ENCODE peak calls at places on chromosomes 7 and 10, in seven cellular contexts. N is GM23338; W is HCT116; K is cardiac muscle cell; R is heart right ventricle; B is CD8-positive, alpha-beta T cell; F is fibroblast of pulmonary artery. U is an unnamed sample.

GRCh38 chr10:117921421-117921820 is 125.3 kb downstream of the RAB11FIP2 start:
- DNase-seq in W (no peak), N (no peak), F (no peak), R (no peak), K (no peak), B (no peak), U (no peak)

GRCh38 chr10:60048146-60048545 is 141.8 kb upstream of the CCDC6 start:
- DNase-seq in B (no peak), F (peak; percentile 52), K (peak; percentile 60), N (peak; percentile 92), R (no peak), W (peak; percentile 18), U (peak; percentile 45)

GRCh38 chr7:106041140-106041717 is 70.9 kb downstream of the SYPL1 start:
- DNase-seq in B (no peak), R (no peak), W (peak; percentile 47), F (peak; percentile 42), N (peak; percentile 88), K (no peak), U (peak; percentile 43)

GRCh38 chr10:75210193-75211006 is at the start of gene VDAC2:
- DNase-seq in K (peak; percentile 93), N (peak; percentile 87), B (peak; percentile 94), F (peak; percentile 90), W (peak; percentile 68), R (peak; percentile 94), U (peak; percentile 85)

GRCh38 chr7:156203923-156204322 is 391.7 kb upstream of the SHH start:
- DNase-seq in R (no peak), F (no peak), N (no peak), W (no peak), B (no peak), K (no peak), U (no peak)

GRCh38 chr10:43878386-43878785 is 229.7 kb upstream of the ZNF32 start:
- DNase-seq in W (no peak), K (no peak), R (peak; percentile 74), N (no peak), F (no peak), B (no peak), U (peak; percentile 39)

GRCh38 chr7:91710896-91711295 is 169.6 kb downstream of the MTERF1 start:
- DNase-seq in B (no peak), N (no peak), K (no peak), R (no peak), F (no peak), W (no peak), U (peak; percentile 12)

GRCh38 chr10:68105820-68106219 is 3.5 kb upstream of the MYPN start:
- DNase-seq in K (peak; percentile 18), F (peak; percentile 25), N (no peak), W (no peak), R (no peak), B (no peak), U (peak; percentile 69)

GRCh38 chr7:37818023-37818422 is 30.4 kb upstream of the NME8 start:
- DNase-seq in R (no peak), F (no peak), N (no peak), K (no peak), W (no peak), B (no peak), U (no peak)

GRCh38 chr7:37826825-37827224 is 21.6 kb upstream of the NME8 start:
- DNase-seq in W (no peak), N (no peak), B (no peak), F (no peak), R (no peak), K (no peak), U (no peak)

GRCh38 chr7:37820708-37821468 is 27.5 kb upstream of the NME8 start:
- DNase-seq in K (no peak), N (no peak), W (no peak), R (no peak), F (no peak), B (no peak), U (no peak)

GRCh38 chr7:37824987-37825509 is 23.3 kb upstream of the NME8 start:
- DNase-seq in F (no peak), R (no peak), W (no peak), K (no peak), B (no peak), N (no peak), U (no peak)

DNA sequence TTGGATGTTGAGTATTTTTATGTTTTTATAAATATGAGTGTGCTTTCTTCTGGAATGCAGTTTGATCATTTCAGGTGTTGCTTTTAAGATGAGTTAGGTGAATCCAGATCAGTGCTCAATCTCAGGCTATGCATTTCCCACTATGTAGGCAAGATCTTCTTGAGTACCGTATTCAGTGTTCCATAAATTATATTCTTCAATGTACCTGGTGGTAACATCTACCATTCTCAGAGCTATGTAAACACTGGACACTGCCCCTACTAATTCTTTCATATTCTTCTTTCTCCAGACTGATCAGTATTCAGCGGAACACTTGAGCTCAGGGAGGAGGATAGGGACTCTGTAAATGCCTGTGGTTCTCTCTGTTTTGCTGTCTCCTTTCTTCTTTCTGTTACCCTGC is 25.5 kb upstream of the NME8 start:
- DNase-seq in F (no peak), R (no peak), N (no peak), B (no peak), W (no peak), K (no peak), U (no peak)
- H3K4me3 ChIP-seq in F (no peak overlapping the region), R (no peak overlapping the region), N (no peak overlapping the region), B (no peak overlapping the region), W (no peak overlapping the region), K (no peak overlapping the region), U (no peak overlapping the region)

GRCh38 chr7:4221043-4221442 is 461.1 kb upstream of the FOXK1 start:
- DNase-seq in K (no peak), W (no peak), B (no peak), R (no peak), F (no peak), N (no peak), U (no peak)

GRCh38 chr7:4227105-4228010 is 454.7 kb upstream of the FOXK1 start:
- DNase-seq in F (no peak), W (no peak), R (no peak), B (no peak), K (no peak), N (no peak), U (no peak)

GRCh38 chr7:4225352-4225751 is 456.7 kb upstream of the FOXK1 start:
- DNase-seq in R (no peak), F (no peak), N (no peak), B (no peak), K (no peak), W (no peak), U (no peak)

GRCh38 chr7:4230352-4230751 is 451.7 kb upstream of the FOXK1 start:
- DNase-seq in B (no peak), K (no peak), F (no peak), R (no peak), W (no peak), N (no peak), U (no peak)

GRCh38 chr7:4226166-4226857 is 455.8 kb upstream of the FOXK1 start:
- DNase-seq in K (no peak), B (no peak), N (peak; percentile 81), F (no peak), W (peak; percentile 4), R (no peak), U (no peak)
- TF ChIP-seq CTCF in K (no peak), B (no peak), N (peak; percentile 90), F (no peak), W (peak; percentile 45), R (no peak), U (no peak)

GRCh38 chr10:131230166-131230565 is 81.4 kb downstream of the TCERG1L start:
- DNase-seq in F (no peak), N (no peak), K (no peak), B (no peak), W (no peak), R (no peak), U (no peak)

GRCh38 chr10:131233611-131234258 is 77.8 kb downstream of the TCERG1L start:
- DNase-seq in B (no peak), W (no peak), R (no peak), N (peak; percentile 16), F (no peak), K (no peak), U (no peak)

GRCh38 chr10:131230641-131231322 is 80.7 kb downstream of the TCERG1L start:
- DNase-seq in W (no peak), K (no peak), B (no peak), F (no peak), R (no peak), N (no peak), U (no peak)

GRCh38 chr10:131231323-131231964 is 80.1 kb downstream of the TCERG1L start:
- DNase-seq in R (no peak), K (no peak), B (no peak), W (no peak), F (no peak), N (no peak), U (no peak)

DNA sequence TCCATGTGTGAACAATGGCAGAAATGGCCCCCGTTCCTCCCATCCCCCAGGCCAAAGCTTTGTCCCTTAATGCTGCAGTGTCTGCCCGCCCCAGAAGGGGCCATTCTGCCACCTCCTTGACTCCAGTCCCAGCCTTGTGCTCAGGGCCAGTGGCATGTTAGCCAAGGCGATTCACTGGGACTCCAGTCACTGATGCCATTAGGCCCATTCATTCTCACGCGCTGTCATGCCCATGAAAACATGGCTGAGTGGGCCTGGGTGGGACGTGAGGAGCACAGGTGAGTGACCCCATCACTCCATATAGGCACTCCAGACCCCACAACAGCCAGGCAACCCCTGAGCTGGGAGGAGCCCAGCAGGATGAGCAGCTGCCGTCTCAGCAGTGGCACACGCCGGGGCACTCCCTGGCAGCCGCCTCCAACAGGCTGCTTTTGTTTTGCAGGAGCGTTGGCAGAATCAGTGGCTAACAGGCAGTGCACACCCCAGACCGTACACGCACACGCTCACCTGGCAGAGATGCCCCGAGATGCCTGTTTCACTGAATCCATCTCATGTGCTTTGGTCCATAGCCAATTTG is 79.5 kb downstream of the TCERG1L start:
- DNase-seq in K (no peak), B (no peak), W (no peak), F (no peak), R (no peak), N (no peak), U (no peak)
- H3K4me3 ChIP-seq in K (no peak overlapping the region), B (no peak overlapping the region), W (no peak overlapping the region), F (no peak overlapping the region), R (no peak overlapping the region), N (no peak overlapping the region), U (no peak overlapping the region)

GRCh38 chr10:86261470-86261869 is 105.1 kb downstream of the GRID1 start:
- DNase-seq in R (no peak), N (no peak), K (no peak), W (no peak), B (no peak), F (no peak), U (no peak)

GRCh38 chr10:86263209-86263608 is 103.4 kb downstream of the GRID1 start:
- DNase-seq in F (no peak), K (no peak), R (no peak), B (no peak), W (no peak), N (peak; percentile 47), U (no peak)

GRCh38 chr10:86262671-86263165 is 103.9 kb downstream of the GRID1 start:
- DNase-seq in K (no peak), W (no peak), N (peak; percentile 61), F (no peak), R (no peak), B (no peak), U (no peak)

GRCh38 chr10:86260564-86260963 is 106.0 kb downstream of the GRID1 start:
- DNase-seq in R (no peak), K (no peak), N (no peak), W (no peak), B (no peak), F (no peak), U (no peak)

DNA sequence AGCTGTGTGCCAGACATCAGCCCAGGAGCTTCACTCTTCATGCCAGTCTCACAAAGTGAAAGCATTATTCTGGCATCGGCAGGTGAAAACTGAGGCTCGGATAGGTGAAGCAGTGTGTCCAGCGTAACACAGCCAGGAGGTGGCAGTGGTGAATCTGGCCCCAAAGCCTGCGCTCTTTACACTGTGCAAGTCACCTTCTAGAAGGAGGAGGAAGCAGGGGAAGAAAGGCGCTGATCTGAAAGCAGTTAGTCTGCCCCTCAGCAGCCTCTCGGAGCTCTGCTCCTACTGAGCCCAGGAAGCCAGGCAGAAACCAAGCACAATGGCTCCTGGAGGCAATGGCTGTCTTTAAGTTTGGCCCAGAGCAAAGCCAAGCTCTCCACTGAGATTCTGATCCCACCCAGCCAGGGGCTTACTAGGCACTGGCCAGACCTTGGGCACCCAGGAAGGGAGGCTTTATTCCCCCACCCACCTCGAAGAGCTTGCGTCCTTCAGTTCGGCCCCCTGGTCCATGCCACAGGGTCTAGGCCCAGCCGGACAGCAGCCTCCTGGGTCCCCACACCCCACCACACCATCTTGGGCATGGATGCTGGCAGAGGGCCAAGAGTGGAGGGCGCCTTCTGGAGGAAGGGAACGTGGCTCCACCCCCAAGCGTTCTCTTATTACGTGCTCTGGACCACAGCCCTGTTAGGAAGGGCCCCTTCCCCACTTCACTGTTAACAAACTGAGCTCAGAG is 104.5 kb downstream of the GRID1 start:
- DNase-seq in R (no peak), N (peak; percentile 78), W (no peak), B (no peak), K (no peak), F (no peak), U (no peak)
- TF ChIP-seq CTCF in R (no peak), N (peak; percentile 77), W (peak; percentile 61), B (no peak), K (no peak), F (no peak), U (no peak)